ENCODE peak calls at places on chromosomes 11 and 22, in five cellular contexts. Y is K562, V is HepG2, U is A549, H is H1. R is an unnamed sample.

GRCh38 chr11:64724863-64725535 is 2.0 kb upstream of the NRXN2 start:
- DNase-seq in U (no peak), H (no peak), V (peak), Y (no peak), R (no peak)

GRCh38 chr11:17972987-17973386 is 39.9 kb downstream of the SERGEF start:
- DNase-seq in Y (peak), V (peak), U (peak), H (peak), R (no peak)

GRCh38 chr11:67504023-67504949 is 877 bp downstream of the PITPNM1 start:
- DNase-seq in Y (peak), H (no peak), V (no peak), U (peak), R (no peak)

GRCh38 chr22:44940121-44940520 is 69.7 kb downstream of the PHF21B start:
- DNase-seq in V (no peak), H (no peak), Y (no peak), U (no peak), R (no peak)

GRCh38 chr11:118672865-118673264 is 6.6 kb downstream of the TREH start:
- DNase-seq in U (no peak), Y (no peak), H (no peak), V (no peak), R (no peak)

GRCh38 chr11:29171350-29171950 is 845.4 kb downstream of the KCNA4 start:
- DNase-seq in V (no peak), U (no peak), H (no peak), Y (no peak), R (no peak)

GRCh38 chr22:17368727-17369552 is at the start of gene CECR2:
- DNase-seq in V (no peak), U (no peak), Y (peak), H (peak), R (peak)

GRCh38 chr11:3786781-3787428 is 10.4 kb downstream of the NUP98 start:
- DNase-seq in Y (no peak), H (no peak), U (no peak), V (no peak), R (no peak)

GRCh38 chr11:28338371-28338770 is 230.2 kb downstream of the METTL15 start:
- DNase-seq in V (no peak), U (no peak), Y (no peak), H (no peak), R (no peak)

GRCh38 chr11:131867457-131868257 is 497.2 kb downstream of the NTM start:
- DNase-seq in U (no peak), V (peak), Y (no peak), H (peak), R (no peak)

GRCh38 chr11:60924110-60924905 is at the start of gene TMEM132A:
- DNase-seq in H (no peak), U (peak), V (peak), Y (peak), R (no peak)

GRCh38 chr11:46369458-46370152 is 11.9 kb upstream of the MDK start:
- DNase-seq in U (peak), H (no peak), V (peak), Y (peak), R (no peak)

GRCh38 chr11:113331436-113331835 is 17.1 kb downstream of the TTC12 start:
- DNase-seq in V (no peak), U (no peak), H (no peak), Y (no peak), R (no peak)

GRCh38 chr11:83862033-83862432 is 575.9 kb upstream of the CCDC90B start:
- DNase-seq in U (no peak), Y (no peak), H (no peak), V (no peak), R (no peak)

GRCh38 chr22:22884010-22884887 is 3.4 kb upstream of the IGLL5 start:
- DNase-seq in H (no peak), U (peak), Y (peak), V (peak), R (no peak)

GRCh38 chr11:41281131-41281742 is 178.2 kb downstream of the LRRC4C start:
- DNase-seq in U (no peak), H (no peak), Y (no peak), V (no peak), R (no peak)

GRCh38 chr22:30546616-30547015 is at the start of gene SEC14L6:
- DNase-seq in V (no peak), Y (no peak), U (no peak), H (no peak), R (no peak)

GRCh38 chr11:8685820-8686219 is 3.2 kb downstream of the RPL27A start:
- DNase-seq in H (no peak), V (no peak), Y (no peak), U (no peak), R (no peak)

GRCh38 chr11:65013130-65013691 is 749 bp upstream of the ARL2 start:
- DNase-seq in H (no peak), V (peak), Y (peak), U (peak), R (no peak)

GRCh38 chr11:116454020-116454645 is 318.7 kb downstream of the BUD13 start:
- DNase-seq in Y (peak), U (peak), V (peak), H (no peak), R (no peak)

GRCh38 chr11:115672999-115673411 is 168.8 kb upstream of the CADM1 start:
- DNase-seq in U (no peak), Y (no peak), V (no peak), H (no peak), R (no peak)

GRCh38 chr11:19868871-19869270 is 156.2 kb downstream of the NAV2 start:
- DNase-seq in V (no peak), U (no peak), H (no peak), Y (no peak), R (no peak)

GRCh38 chr11:112524808-112525207 is 264.1 kb upstream of the PLET1 start:
- DNase-seq in U (no peak), H (no peak), V (no peak), Y (no peak), R (no peak)

GRCh38 chr22:28349114-28349513 is 330.5 kb downstream of the TTC28 start:
- DNase-seq in Y (no peak), U (no peak), V (no peak), H (no peak), R (no peak)
- TF ChIP-seq KDM1A in Y (no peak), U (no peak), V (no peak), H (no peak), R (no peak)

DNA sequence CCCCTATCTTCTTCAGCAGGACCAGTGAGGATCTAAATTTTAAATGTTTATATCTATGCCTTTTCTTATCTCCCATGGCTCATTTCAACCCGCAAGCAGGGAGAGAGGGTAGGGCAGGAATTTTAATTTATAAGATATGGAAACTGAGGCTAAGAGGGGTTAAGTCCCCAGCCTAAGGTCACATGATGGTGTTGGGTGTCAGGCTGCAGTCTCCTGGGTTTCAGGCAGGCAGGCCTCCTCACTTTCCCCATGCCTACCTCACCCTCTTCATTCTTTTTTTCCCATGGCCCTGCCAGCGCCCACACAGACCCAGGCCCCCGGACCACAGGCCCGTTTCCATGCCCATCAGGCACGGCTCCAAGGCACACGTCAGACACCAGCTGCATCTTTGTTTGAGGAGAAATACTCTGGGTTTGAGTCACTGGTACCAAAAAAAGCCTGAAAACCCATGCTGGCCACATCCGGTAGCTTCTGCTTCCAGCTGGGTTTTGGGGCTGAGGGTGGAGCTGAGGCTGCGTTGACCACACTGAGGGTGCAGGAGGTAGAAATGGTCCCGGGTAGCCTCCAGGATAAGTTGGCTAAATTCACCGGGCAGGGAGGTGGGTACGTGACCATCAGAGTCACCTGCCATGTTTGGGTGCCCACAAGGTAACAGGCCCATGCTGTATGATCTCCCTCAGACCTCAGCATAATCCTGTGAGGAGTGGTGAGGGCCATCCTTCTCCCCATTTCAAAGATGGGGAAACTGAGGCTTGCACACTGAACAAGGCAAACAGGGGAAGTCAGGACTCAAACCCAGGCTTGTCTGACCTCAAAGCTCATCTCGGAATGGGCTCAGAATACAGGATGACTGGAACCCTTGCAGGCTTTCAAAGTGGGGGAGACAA is 7.5 kb downstream of the CRYBB1 start:
- DNase-seq in Y (no peak), H (no peak), U (no peak), V (no peak), R (peak)
- TF ChIP-seq CEBPB in Y (no peak), H (no peak), U (no peak), V (no peak), R (no peak)

GRCh38 chr22:35376728-35377472 is 4.0 kb upstream of the HMOX1 start:
- DNase-seq in U (peak), H (peak), V (peak), Y (peak), R (peak)
- TF ChIP-seq KDM1A in U (no peak), H (no peak), V (peak), Y (peak), R (no peak)

GRCh38 chr11:16357776-16358175 is 1.4 kb upstream of the SOX6 start:
- DNase-seq in U (no peak), H (no peak), Y (no peak), V (peak), R (no peak)

GRCh38 chr11:16358726-16359125 is 2.4 kb upstream of the SOX6 start:
- DNase-seq in H (no peak), V (no peak), U (no peak), Y (no peak), R (no peak)

GRCh38 chr11:16356751-16357365 is 512 bp upstream of the SOX6 start:
- DNase-seq in U (no peak), Y (no peak), H (no peak), V (no peak), R (no peak)

GRCh38 chr11:16359369-16359768 is 3.0 kb upstream of the SOX6 start:
- DNase-seq in U (no peak), H (no peak), V (no peak), Y (peak), R (no peak)

DNA sequence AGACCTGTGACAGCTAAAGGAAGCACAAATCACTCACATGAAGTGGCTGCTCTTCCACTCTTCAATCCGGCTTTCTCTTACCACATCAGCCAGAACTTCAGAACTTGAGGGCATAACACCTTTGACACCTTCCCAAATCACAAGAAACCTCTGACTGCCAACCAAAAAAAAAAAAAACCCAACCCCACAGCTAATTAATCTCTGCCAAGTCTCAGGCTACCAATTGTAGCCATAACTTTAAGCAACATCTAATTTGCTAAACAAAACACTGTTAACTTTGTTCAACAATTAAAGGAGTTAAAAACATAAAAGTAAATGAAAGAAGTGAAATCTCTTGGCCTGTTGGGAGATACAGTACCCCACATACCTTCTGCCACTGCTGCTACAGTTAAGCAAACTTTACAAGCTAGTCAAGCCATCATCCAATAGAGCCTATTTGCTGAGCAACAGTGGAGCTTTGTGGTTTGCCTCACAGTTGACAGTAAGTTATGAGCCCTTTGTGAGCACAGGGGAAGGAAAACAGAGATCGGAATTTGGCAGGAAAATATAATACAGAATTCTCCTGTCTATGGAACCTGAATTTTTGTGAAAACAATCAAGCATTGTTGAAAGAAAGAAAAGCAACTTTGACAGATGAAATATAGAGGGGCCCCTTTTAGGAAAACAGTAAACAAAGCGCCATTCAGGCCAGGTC is at the start of gene SOX6:
- DNase-seq in Y (peak), H (no peak), V (peak), U (no peak), R (no peak)
- TF ChIP-seq CEBPB in Y (no peak), H (no peak), V (peak), U (no peak), R (no peak)

DNA sequence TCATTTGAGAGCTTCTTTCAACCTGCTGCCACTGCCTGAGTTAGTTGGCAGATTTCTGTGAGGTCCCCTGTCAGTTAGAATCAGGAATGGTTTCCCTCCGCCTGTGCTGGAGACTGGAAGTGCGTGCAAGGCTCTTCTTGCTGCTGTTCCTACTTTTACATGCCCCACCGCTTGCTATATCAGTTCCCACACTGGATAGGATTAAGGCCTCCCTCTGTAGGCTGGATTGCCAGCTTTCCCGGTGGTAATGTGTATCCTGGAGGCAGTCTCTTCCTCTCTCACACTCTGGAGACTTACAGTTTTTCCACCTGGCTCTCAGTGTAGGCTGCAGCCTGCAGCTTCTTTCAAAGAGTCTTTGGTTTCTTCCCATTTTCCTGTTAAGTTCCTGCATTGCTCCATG is 66.5 kb downstream of the ARHGAP42 start:
- DNase-seq in Y (no peak), H (no peak), V (no peak), U (no peak), R (no peak)
- TF ChIP-seq KDM1A in Y (no peak), H (no peak), V (no peak), U (no peak), R (no peak)

GRCh38 chr11:76207642-76208378 is 1.5 kb upstream of the WNT11 start:
- DNase-seq in H (no peak), U (peak), V (peak), Y (peak), R (no peak)
- TF ChIP-seq CEBPB in H (no peak), U (no peak), V (no peak), Y (no peak), R (no peak)